ENCODE peak calls at places on chromosomes 12 and 14, in four cellular contexts. O is mucosa of descending colon, Y is neural crest cell, D is WTC11. W is an unnamed sample.

GRCh38 chr14:90805662-90806548 is 10.3 kb downstream of the TTC7B start:
- DNase-seq in O (no peak), Y (no peak), D (no peak), W (no peak)

GRCh38 chr14:88551094-88551870 is 3.5 kb downstream of the PTPN21 start:
- DNase-seq in O (peak), Y (peak), D (peak), W (peak)

GRCh38 chr12:111046896-111047295 is 126.5 kb upstream of the MYL2 start:
- DNase-seq in O (no peak), Y (no peak), D (no peak), W (no peak)

GRCh38 chr12:58139894-58140293 is 198.5 kb downstream of the ATP23 start:
- DNase-seq in O (no peak), Y (no peak), D (no peak), W (no peak)

GRCh38 chr12:49646871-49647270 is 23.5 kb downstream of the PRPF40B start:
- DNase-seq in O (no peak), Y (no peak), D (no peak), W (no peak)

GRCh38 chr12:78181544-78182162 is 351.0 kb downstream of the NAV3 start:
- DNase-seq in O (peak), Y (peak), D (peak), W (no peak)

GRCh38 chr12:63857771-63858670 is 13.5 kb downstream of the SRGAP1 start:
- DNase-seq in O (no peak), Y (no peak), D (no peak), W (no peak)

GRCh38 chr14:96538097-96538496 is 35.9 kb downstream of the PAPOLA start:
- DNase-seq in O (no peak), Y (no peak), D (no peak), W (no peak)

GRCh38 chr12:108959748-108960655 is 60.9 kb downstream of the SVOP start:
- DNase-seq in O (no peak), Y (no peak), D (no peak), W (no peak)

DNA sequence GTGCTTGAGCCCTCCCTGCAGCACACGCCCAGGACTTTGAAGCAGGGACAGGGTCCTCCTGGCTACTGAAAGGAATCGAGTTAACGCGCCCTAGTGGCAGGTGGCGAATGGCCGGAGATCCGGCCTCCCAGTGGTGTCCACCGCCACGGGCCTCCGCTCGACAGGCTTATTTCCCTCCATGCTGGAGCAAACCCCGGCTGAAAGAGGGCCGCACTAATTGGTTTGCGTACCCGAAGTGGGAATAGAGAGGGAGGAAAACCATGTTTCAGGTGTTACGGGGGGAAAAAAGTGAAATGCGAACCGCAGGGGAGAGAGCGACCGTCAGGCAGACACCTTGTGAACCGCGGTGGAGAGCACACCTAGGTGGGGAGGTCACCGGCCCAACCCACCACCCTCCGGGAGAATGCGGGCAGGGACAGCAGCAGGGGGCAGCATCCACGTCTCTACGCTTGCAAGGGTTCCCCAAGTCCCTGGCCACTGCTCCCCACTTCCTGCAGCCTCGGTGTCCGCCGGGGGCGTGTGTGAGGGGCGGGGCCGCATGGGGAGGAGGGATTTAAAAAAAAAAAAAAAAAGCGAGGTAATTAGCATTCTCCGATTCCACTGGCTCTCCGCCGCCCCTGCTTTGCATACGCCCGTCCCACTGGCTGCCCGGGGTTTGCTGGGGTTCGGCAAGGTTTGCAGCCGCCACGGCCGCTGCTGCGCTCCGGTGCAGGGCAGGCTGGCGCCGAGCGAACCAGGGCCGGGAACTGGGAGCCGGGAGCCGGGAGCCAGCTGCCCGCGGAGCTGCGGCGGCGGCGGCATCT is 224.6 kb upstream of the CRY1 start:
- DNase-seq in O (peak), Y (peak), D (peak), W (peak)
- TF ChIP-seq CTCF in O (no peak), Y (peak), D (no peak), W (peak)

DNA sequence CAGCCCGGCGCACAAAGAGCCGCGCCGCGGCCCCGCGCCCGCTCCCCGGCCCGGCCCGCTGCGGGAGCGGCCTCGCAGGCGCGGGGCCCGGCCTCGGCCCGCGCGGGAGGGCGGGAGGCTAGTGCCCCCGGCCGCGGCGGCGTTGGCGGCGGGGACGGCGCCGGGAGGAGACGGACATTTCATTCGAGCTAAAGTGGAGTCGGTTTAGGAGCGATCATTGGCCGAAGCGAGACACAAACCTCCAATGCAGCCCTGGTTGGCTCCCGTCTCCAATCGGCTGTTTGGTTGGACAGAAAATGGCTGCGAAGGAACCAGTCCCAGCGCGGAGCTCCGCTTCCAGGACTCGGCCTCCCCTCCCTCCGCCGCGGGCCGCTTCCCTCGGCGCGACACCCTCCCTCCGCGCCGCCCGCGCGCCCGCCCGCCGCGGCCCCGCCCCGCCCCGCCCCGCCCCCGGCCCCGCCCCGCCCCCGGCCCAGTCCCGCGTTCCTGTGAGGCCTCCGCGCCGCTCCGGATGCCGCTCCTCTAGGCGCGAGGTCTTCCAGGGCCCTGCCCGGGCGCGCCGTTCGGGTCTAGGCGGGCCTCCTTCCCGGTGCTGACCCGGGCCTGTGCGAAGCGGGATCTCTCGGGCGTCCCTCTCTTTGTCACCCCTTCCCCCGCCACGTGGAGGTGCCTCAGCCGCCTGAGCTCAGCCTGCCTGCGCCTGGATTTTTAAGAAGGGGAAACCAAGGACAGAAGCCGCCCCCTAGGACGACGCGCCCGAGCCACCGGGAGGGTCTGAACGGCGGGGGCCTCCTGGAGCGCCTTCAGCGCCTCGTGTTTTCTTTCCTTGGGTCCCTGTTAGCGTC is at the start of gene NFYB:
- DNase-seq in O (peak), Y (peak), D (peak), W (peak)
- TF ChIP-seq CTCF in O (no peak), Y (no peak), D (no peak), W (no peak)

GRCh38 chr14:69259176-69259530 is 805 bp upstream of the GALNT16 start:
- DNase-seq in O (no peak), Y (no peak), D (no peak), W (no peak)

GRCh38 chr14:69260246-69260978 is 454 bp downstream of the GALNT16 start:
- DNase-seq in O (no peak), Y (peak), D (peak), W (peak)

GRCh38 chr14:69261761-69262331 is 1.9 kb downstream of the GALNT16 start:
- DNase-seq in O (no peak), Y (no peak), D (no peak), W (no peak)

GRCh38 chr14:69260979-69261605 is 1.1 kb downstream of the GALNT16 start:
- DNase-seq in O (peak), Y (peak), D (peak), W (peak)

DNA sequence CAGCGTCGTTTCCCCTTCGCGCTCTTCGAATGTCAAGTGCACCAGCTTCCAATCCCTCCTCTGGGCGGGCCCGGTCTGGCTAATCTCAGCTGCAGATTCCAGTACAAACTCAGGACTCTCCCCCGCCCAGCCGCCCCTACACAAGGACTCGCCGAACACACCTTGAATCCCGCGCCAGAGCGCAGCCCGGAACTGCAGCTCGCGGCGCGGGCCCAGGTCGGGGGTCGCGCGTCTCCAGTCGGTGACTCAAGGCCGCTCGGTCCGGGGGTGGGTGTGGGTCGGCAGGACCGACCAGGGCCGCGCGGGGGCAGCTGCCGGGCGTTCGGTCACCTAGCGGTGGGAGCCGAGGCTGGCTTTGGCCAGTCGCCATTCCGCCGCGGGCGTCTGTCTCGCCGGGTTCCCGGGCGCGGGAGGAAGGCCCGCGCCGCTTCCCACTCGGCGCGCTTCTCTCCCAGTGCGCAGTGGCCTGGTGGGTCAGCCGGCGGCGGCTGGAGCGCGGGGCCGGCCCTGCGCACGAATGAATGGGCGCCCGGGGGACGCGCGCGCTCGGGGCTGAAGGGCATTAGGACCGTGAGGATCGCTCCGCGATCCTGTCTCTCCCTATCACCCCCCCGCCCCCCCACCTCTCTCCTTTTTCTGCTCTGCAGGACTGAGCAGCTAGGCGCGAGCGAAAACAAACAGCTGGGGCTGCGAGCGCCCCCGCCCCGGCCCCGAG is at the start of gene GALNT16:
- DNase-seq in O (peak), Y (peak), D (peak), W (peak)
- TF ChIP-seq CTCF in O (no peak), Y (peak), D (no peak), W (peak)

GRCh38 chr14:78383060-78383459 is 212.9 kb downstream of the NRXN3 start:
- DNase-seq in O (no peak), Y (no peak), D (no peak), W (no peak)
- TF ChIP-seq CTCF in O (no peak), Y (no peak), D (no peak), W (no peak)